ENCODE peak calls at places on chromosomes 2 and 18, in ten cellular contexts. One of them, this sample, is unnamed. For H3K4me1, the result is how much of the 10 kb centered on the place peaks cover.

GRCh38 chr18:58856881-58857280 is 7.8 kb upstream of the ZNF532 start:
- DNase-seq in left ventricle myocardium inferior: no peak
- DNase-seq in adrenal gland: no peak
- DNase-seq in small intestine: no peak
- DNase-seq in A673: no peak
- DNase-seq in transverse colon: no peak
- DNase-seq in PC-3: peak
- DNase-seq in cardiac muscle cell: no peak
- DNase-seq in tibial artery: no peak
- DNase-seq in right atrium auricular region: no peak
- DNase-seq in this sample: no peak

GRCh38 chr2:54574107-54574859 is 118.2 kb downstream of the SPTBN1 start:
- DNase-seq in A673: no peak
- DNase-seq in PC-3: peak
- DNase-seq in left ventricle myocardium inferior: no peak
- DNase-seq in right atrium auricular region: no peak
- DNase-seq in adrenal gland: peak
- DNase-seq in transverse colon: peak
- DNase-seq in small intestine: peak
- DNase-seq in cardiac muscle cell: no peak
- DNase-seq in tibial artery: no peak
- DNase-seq in this sample: peak

GRCh38 chr2:20113986-20114938 is 62.8 kb upstream of the LAPTM4A start:
- DNase-seq in adrenal gland: no peak
- DNase-seq in transverse colon: peak
- DNase-seq in small intestine: peak
- DNase-seq in left ventricle myocardium inferior: no peak
- DNase-seq in tibial artery: no peak
- DNase-seq in A673: no peak
- DNase-seq in PC-3: peak
- DNase-seq in right atrium auricular region: no peak
- DNase-seq in cardiac muscle cell: no peak
- DNase-seq in this sample: peak

GRCh38 chr2:112818094-112818902 is 18.3 kb downstream of the IL1B start:
- DNase-seq in adrenal gland: no peak
- DNase-seq in PC-3: no peak
- DNase-seq in small intestine: no peak
- DNase-seq in cardiac muscle cell: no peak
- DNase-seq in left ventricle myocardium inferior: no peak
- DNase-seq in A673: no peak
- DNase-seq in transverse colon: no peak
- DNase-seq in right atrium auricular region: no peak
- DNase-seq in tibial artery: no peak
- DNase-seq in this sample: no peak

GRCh38 chr2:62785216-62785615 is 79.7 kb downstream of the EHBP1 start:
- DNase-seq in PC-3: peak
- DNase-seq in left ventricle myocardium inferior: no peak
- DNase-seq in right atrium auricular region: no peak
- DNase-seq in adrenal gland: no peak
- DNase-seq in tibial artery: no peak
- DNase-seq in small intestine: no peak
- DNase-seq in cardiac muscle cell: no peak
- DNase-seq in transverse colon: no peak
- DNase-seq in A673: no peak
- DNase-seq in this sample: no peak

GRCh38 chr2:71166812-71167211 is 36.4 kb downstream of the MPHOSPH10 start:
- DNase-seq in cardiac muscle cell: no peak
- DNase-seq in small intestine: no peak
- DNase-seq in left ventricle myocardium inferior: no peak
- DNase-seq in A673: peak
- DNase-seq in PC-3: peak
- DNase-seq in tibial artery: no peak
- DNase-seq in right atrium auricular region: no peak
- DNase-seq in transverse colon: no peak
- DNase-seq in adrenal gland: no peak
- DNase-seq in this sample: no peak

GRCh38 chr2:96315400-96316071 is 9.6 kb upstream of the ITPRIPL1 start:
- DNase-seq in transverse colon: peak
- DNase-seq in A673: peak
- DNase-seq in cardiac muscle cell: no peak
- DNase-seq in adrenal gland: no peak
- DNase-seq in left ventricle myocardium inferior: no peak
- DNase-seq in PC-3: peak
- DNase-seq in tibial artery: no peak
- DNase-seq in right atrium auricular region: no peak
- DNase-seq in small intestine: peak
- DNase-seq in this sample: no peak

GRCh38 chr18:58484989-58485962 is 143.6 kb downstream of the ALPK2 start:
- DNase-seq in left ventricle myocardium inferior: no peak
- DNase-seq in cardiac muscle cell: peak
- DNase-seq in adrenal gland: peak
- DNase-seq in tibial artery: no peak
- DNase-seq in right atrium auricular region: no peak
- DNase-seq in small intestine: peak
- DNase-seq in transverse colon: peak
- DNase-seq in A673: peak
- DNase-seq in PC-3: no peak
- DNase-seq in this sample: no peak

DNA sequence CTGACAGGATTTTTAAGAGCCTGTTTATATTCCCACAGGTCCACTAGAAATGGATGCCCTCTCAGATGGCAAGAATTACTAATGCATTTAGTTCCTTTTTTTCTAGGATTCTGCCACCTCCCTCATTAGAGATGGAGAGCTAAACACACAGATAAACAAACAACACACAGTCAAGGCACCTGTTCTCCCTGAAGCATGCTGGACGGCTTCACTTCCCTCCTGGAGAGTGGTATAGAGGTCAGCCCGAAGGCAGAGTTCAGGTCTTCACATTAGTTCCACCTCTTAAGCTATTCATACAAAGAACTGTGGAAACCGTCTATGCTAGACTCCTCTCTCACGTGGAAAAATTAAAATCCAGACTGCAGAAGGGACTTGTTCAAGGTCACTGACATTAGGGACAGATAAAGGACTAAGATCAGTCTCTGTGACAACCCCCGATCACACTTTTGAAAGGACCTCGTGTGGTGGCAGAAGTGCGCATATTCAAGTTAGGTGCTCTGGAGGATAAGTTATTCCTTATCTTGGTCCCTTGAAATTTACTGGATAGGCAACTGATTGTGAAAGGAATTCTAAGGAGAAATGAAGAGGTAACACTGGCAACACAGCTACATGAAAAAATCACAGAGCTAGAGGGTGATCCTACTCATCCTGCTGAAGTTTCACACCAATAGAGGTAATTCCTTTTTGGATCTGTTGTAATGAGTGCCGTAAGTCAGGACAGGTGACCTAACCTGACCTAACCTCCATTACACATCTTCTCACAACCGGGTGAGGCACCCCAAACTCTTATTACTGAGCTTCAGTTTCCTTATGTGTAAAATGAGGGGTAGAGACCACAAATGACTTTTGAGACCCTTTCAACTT is 75.1 kb downstream of the SPRED2 start:
- DNase-seq in A673: no peak
- DNase-seq in adrenal gland: no peak
- DNase-seq in left ventricle myocardium inferior: no peak
- DNase-seq in transverse colon: no peak
- DNase-seq in cardiac muscle cell: no peak
- DNase-seq in tibial artery: no peak
- DNase-seq in small intestine: no peak
- DNase-seq in right atrium auricular region: no peak
- DNase-seq in PC-3: no peak
- DNase-seq in this sample: no peak
- H3K4me3 ChIP-seq in A673: no peak
- H3K4me3 ChIP-seq in adrenal gland: no peak
- H3K4me3 ChIP-seq in left ventricle myocardium inferior: no peak
- H3K4me3 ChIP-seq in transverse colon: no peak
- H3K4me3 ChIP-seq in cardiac muscle cell: no peak
- H3K4me3 ChIP-seq in tibial artery: no peak
- H3K4me3 ChIP-seq in small intestine: no peak
- H3K4me3 ChIP-seq in right atrium auricular region: no peak
- H3K4me3 ChIP-seq in PC-3: no peak
- H3K4me3 ChIP-seq in this sample: no peak

GRCh38 chr2:161169335-161169734 is 9.1 kb downstream of the TANK start:
- DNase-seq in cardiac muscle cell: no peak
- DNase-seq in PC-3: no peak
- DNase-seq in adrenal gland: no peak
- DNase-seq in tibial artery: no peak
- DNase-seq in small intestine: no peak
- DNase-seq in right atrium auricular region: no peak
- DNase-seq in transverse colon: no peak
- DNase-seq in left ventricle myocardium inferior: no peak
- DNase-seq in A673: no peak
- DNase-seq in this sample: no peak

GRCh38 chr2:161166538-161167409 is 6.5 kb downstream of the TANK start:
- DNase-seq in left ventricle myocardium inferior: no peak
- DNase-seq in PC-3: peak
- DNase-seq in transverse colon: no peak
- DNase-seq in right atrium auricular region: no peak
- DNase-seq in tibial artery: no peak
- DNase-seq in adrenal gland: no peak
- DNase-seq in A673: no peak
- DNase-seq in cardiac muscle cell: no peak
- DNase-seq in small intestine: peak
- DNase-seq in this sample: no peak

GRCh38 chr2:161163438-161163837 is 3.2 kb downstream of the TANK start:
- DNase-seq in right atrium auricular region: no peak
- DNase-seq in adrenal gland: no peak
- DNase-seq in transverse colon: no peak
- DNase-seq in small intestine: no peak
- DNase-seq in A673: no peak
- DNase-seq in tibial artery: no peak
- DNase-seq in left ventricle myocardium inferior: no peak
- DNase-seq in cardiac muscle cell: no peak
- DNase-seq in PC-3: no peak
- DNase-seq in this sample: no peak

GRCh38 chr2:161165266-161165665 is 5.0 kb downstream of the TANK start:
- DNase-seq in cardiac muscle cell: no peak
- DNase-seq in right atrium auricular region: no peak
- DNase-seq in adrenal gland: no peak
- DNase-seq in tibial artery: no peak
- DNase-seq in small intestine: no peak
- DNase-seq in A673: no peak
- DNase-seq in left ventricle myocardium inferior: no peak
- DNase-seq in transverse colon: no peak
- DNase-seq in PC-3: peak
- DNase-seq in this sample: no peak

DNA sequence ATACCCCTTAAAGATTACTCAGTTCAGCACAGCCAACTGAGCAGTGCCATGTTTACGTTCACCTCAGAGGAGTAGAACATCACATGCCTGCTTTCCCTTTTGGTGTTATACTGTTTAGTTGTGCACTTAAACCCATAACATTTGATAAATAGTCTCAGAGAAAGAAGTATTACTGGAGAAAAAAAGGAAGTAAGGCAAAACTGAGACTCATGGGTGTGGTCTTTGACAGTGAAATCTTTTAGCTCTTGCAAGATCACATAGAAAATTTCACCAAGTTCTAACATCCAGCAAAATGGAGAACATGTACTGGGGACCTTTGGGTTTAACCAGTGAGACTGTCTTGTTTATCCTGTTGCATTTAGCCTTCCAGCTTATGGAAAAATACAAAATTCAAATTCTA is 5.6 kb downstream of the TANK start:
- DNase-seq in transverse colon: no peak
- DNase-seq in cardiac muscle cell: no peak
- DNase-seq in left ventricle myocardium inferior: no peak
- DNase-seq in adrenal gland: no peak
- DNase-seq in small intestine: no peak
- DNase-seq in right atrium auricular region: no peak
- DNase-seq in tibial artery: no peak
- DNase-seq in A673: no peak
- DNase-seq in PC-3: no peak
- DNase-seq in this sample: no peak
- H3K4me1 ChIP-seq in transverse colon: under half
- H3K4me1 ChIP-seq in cardiac muscle cell: under half
- H3K4me1 ChIP-seq in left ventricle myocardium inferior: half or more
- H3K4me1 ChIP-seq in adrenal gland: half or more
- H3K4me1 ChIP-seq in small intestine: under half
- H3K4me1 ChIP-seq in right atrium auricular region: under half
- H3K4me1 ChIP-seq in tibial artery: under half
- H3K4me1 ChIP-seq in A673: under half
- H3K4me1 ChIP-seq in PC-3: under half
- H3K4me1 ChIP-seq in this sample: under half

GRCh38 chr2:63791387-63791786 is 50.3 kb upstream of the UGP2 start:
- DNase-seq in small intestine: no peak
- DNase-seq in PC-3: no peak
- DNase-seq in left ventricle myocardium inferior: no peak
- DNase-seq in transverse colon: no peak
- DNase-seq in A673: no peak
- DNase-seq in cardiac muscle cell: no peak
- DNase-seq in tibial artery: no peak
- DNase-seq in right atrium auricular region: no peak
- DNase-seq in adrenal gland: no peak
- DNase-seq in this sample: no peak

GRCh38 chr2:63790491-63790890 is 51.2 kb upstream of the UGP2 start:
- DNase-seq in PC-3: no peak
- DNase-seq in left ventricle myocardium inferior: no peak
- DNase-seq in transverse colon: no peak
- DNase-seq in A673: no peak
- DNase-seq in adrenal gland: no peak
- DNase-seq in cardiac muscle cell: no peak
- DNase-seq in right atrium auricular region: no peak
- DNase-seq in tibial artery: no peak
- DNase-seq in small intestine: no peak
- DNase-seq in this sample: no peak

GRCh38 chr2:63788070-63788469 is 53.6 kb upstream of the UGP2 start:
- DNase-seq in A673: no peak
- DNase-seq in right atrium auricular region: no peak
- DNase-seq in PC-3: peak
- DNase-seq in small intestine: no peak
- DNase-seq in cardiac muscle cell: no peak
- DNase-seq in adrenal gland: no peak
- DNase-seq in tibial artery: no peak
- DNase-seq in left ventricle myocardium inferior: no peak
- DNase-seq in transverse colon: no peak
- DNase-seq in this sample: no peak

GRCh38 chr2:63790913-63791312 is 50.8 kb upstream of the UGP2 start:
- DNase-seq in tibial artery: no peak
- DNase-seq in small intestine: no peak
- DNase-seq in A673: peak
- DNase-seq in adrenal gland: peak
- DNase-seq in transverse colon: no peak
- DNase-seq in left ventricle myocardium inferior: no peak
- DNase-seq in PC-3: peak
- DNase-seq in right atrium auricular region: no peak
- DNase-seq in cardiac muscle cell: no peak
- DNase-seq in this sample: no peak

GRCh38 chr2:63789318-63790051 is 52.2 kb upstream of the UGP2 start:
- DNase-seq in left ventricle myocardium inferior: no peak
- DNase-seq in adrenal gland: no peak
- DNase-seq in small intestine: no peak
- DNase-seq in tibial artery: no peak
- DNase-seq in PC-3: no peak
- DNase-seq in cardiac muscle cell: no peak
- DNase-seq in right atrium auricular region: no peak
- DNase-seq in transverse colon: no peak
- DNase-seq in A673: peak
- DNase-seq in this sample: no peak
- H3K4me3 ChIP-seq in left ventricle myocardium inferior: no peak
- H3K4me3 ChIP-seq in adrenal gland: no peak
- H3K4me3 ChIP-seq in small intestine: no peak
- H3K4me3 ChIP-seq in tibial artery: no peak
- H3K4me3 ChIP-seq in PC-3: no peak
- H3K4me3 ChIP-seq in cardiac muscle cell: no peak
- H3K4me3 ChIP-seq in right atrium auricular region: no peak
- H3K4me3 ChIP-seq in transverse colon: no peak
- H3K4me3 ChIP-seq in A673: no peak
- H3K4me3 ChIP-seq in this sample: no peak

GRCh38 chr2:179511105-179511504 is 246.5 kb upstream of the SESTD1 start:
- DNase-seq in left ventricle myocardium inferior: no peak
- DNase-seq in tibial artery: no peak
- DNase-seq in right atrium auricular region: no peak
- DNase-seq in PC-3: no peak
- DNase-seq in cardiac muscle cell: no peak
- DNase-seq in A673: no peak
- DNase-seq in transverse colon: no peak
- DNase-seq in small intestine: no peak
- DNase-seq in adrenal gland: no peak
- DNase-seq in this sample: no peak
- H3K4me1 ChIP-seq in left ventricle myocardium inferior: under half
- H3K4me1 ChIP-seq in tibial artery: under half
- H3K4me1 ChIP-seq in right atrium auricular region: under half
- H3K4me1 ChIP-seq in PC-3: under half
- H3K4me1 ChIP-seq in cardiac muscle cell: under half
- H3K4me1 ChIP-seq in A673: under half
- H3K4me1 ChIP-seq in transverse colon: under half
- H3K4me1 ChIP-seq in small intestine: under half
- H3K4me1 ChIP-seq in adrenal gland: under half
- H3K4me1 ChIP-seq in this sample: under half

This sample was measured in mucosa of descending colon.